ENCODE peak calls at places on chromosome 1, in nine cellular contexts. K is stomach, N is ascending aorta, P is IMR-90, X is left ventricle myocardium inferior, O is heart right ventricle, E is ovary, R is OCI-LY7, Z is aorta. F is an unnamed sample. For H3K9me3 and H3K4me1, the result is how much of the 10 kb centered on the place peaks cover.

GRCh38 chr1:7471836-7472235 is 299.3 kb upstream of the VAMP3 start:
- DNase-seq in K (no peak), N (no peak), P (peak), X (no peak), O (no peak), E (no peak), R (no peak), Z (no peak), F (no peak)

GRCh38 chr1:185627136-185627535 is 107.1 kb upstream of the HMCN1 start:
- DNase-seq in K (no peak), N (no peak), P (no peak), X (no peak), O (no peak), E (no peak), R (no peak), Z (no peak), F (no peak)

GRCh38 chr1:225677350-225678124 is 24.6 kb upstream of the ENAH start:
- DNase-seq in K (no peak), N (no peak), P (no peak), X (no peak), O (no peak), E (no peak), R (no peak), Z (no peak), F (no peak)

GRCh38 chr1:202623075-202623474 is 87.2 kb downstream of the SYT2 start:
- DNase-seq in K (no peak), N (no peak), P (peak), X (peak), O (peak), E (peak), R (no peak), Z (peak), F (no peak)

GRCh38 chr1:81548918-81549587 is 251.7 kb upstream of the ADGRL2 start:
- DNase-seq in K (no peak), N (no peak), P (no peak), X (no peak), O (no peak), E (no peak), R (no peak), Z (no peak), F (no peak)

GRCh38 chr1:112496290-112496689 is 12.5 kb upstream of the WNT2B start:
- DNase-seq in K (no peak), N (no peak), P (peak), X (no peak), O (no peak), E (no peak), R (no peak), Z (no peak), F (no peak)

GRCh38 chr1:14891991-14892390 is 261.6 kb upstream of the TMEM51 start:
- DNase-seq in K (no peak), N (no peak), P (no peak), X (no peak), O (no peak), E (no peak), R (no peak), Z (no peak), F (no peak)

GRCh38 chr1:38451541-38451993 is 405.0 kb upstream of the POU3F1 start:
- DNase-seq in K (no peak), N (no peak), P (peak), X (no peak), O (no peak), E (no peak), R (no peak), Z (no peak), F (no peak)

GRCh38 chr1:36859926-36860325 is 174.4 kb downstream of the GRIK3 start:
- DNase-seq in K (no peak), N (no peak), P (no peak), X (no peak), O (no peak), E (no peak), R (no peak), Z (no peak), F (no peak)

GRCh38 chr1:165857046-165857801 is 29.8 kb downstream of the UCK2 start:
- DNase-seq in K (no peak), N (no peak), P (peak), X (no peak), O (no peak), E (no peak), R (no peak), Z (no peak), F (no peak)

GRCh38 chr1:230400007-230400344 is 26.2 kb downstream of the PGBD5 start:
- DNase-seq in K (no peak), N (no peak), P (no peak), X (no peak), O (no peak), E (no peak), R (no peak), Z (no peak), F (no peak)

GRCh38 chr1:229452956-229453801 is 19.3 kb upstream of the ACTA1 start:
- DNase-seq in K (no peak), N (no peak), P (peak), X (no peak), O (no peak), E (no peak), R (peak), Z (no peak), F (no peak)

GRCh38 chr1:235910357-235911299 is 43.9 kb upstream of the LYST start:
- DNase-seq in K (peak), N (no peak), P (peak), X (no peak), O (no peak), E (no peak), R (no peak), Z (peak), F (no peak)

GRCh38 chr1:4004635-4005430 is 104.8 kb upstream of the C1orf174 start:
- DNase-seq in K (no peak), N (no peak), P (no peak), X (no peak), O (no peak), E (no peak), R (no peak), Z (no peak), F (no peak)

GRCh38 chr1:39250460-39251240 is 46.2 kb downstream of the MACF1 start:
- DNase-seq in K (no peak), N (no peak), P (peak), X (no peak), O (no peak), E (no peak), R (no peak), Z (no peak), F (no peak)

GRCh38 chr1:207393610-207394009 is 60.5 kb upstream of the CR2 start:
- DNase-seq in K (no peak), N (no peak), P (peak), X (no peak), O (no peak), E (no peak), R (no peak), Z (no peak), F (no peak)
- H3K27ac ChIP-seq in K (no peak), N (no peak), P (no peak), X (no peak), O (no peak), E (no peak), R (no peak), Z (no peak), F (no peak)

GRCh38 chr1:152328801-152329391 is 3.9 kb upstream of the FLG start:
- DNase-seq in K (no peak), N (no peak), P (no peak), X (no peak), O (no peak), E (no peak), R (no peak), Z (no peak), F (no peak)

DNA sequence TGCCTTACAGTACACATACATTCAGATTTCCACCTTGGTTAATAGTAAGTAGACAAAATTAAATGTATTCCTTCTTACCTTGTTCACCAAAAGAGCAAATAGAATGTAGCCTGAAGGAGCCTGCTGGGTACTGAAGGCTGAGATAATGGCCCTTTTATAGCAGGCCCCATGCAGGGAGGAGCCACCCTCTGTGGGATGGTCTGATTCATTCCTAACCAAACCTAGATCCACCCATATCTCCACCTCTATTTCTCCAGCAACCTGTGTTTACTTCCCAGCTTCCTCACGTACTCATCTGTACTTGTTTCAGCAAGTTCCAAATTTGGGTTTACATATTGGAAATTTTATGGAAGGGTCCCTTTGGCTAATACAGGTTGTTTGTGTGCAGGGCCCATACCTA is at the start of gene FLG:
- DNase-seq in K (no peak), N (no peak), P (no peak), X (no peak), O (no peak), E (no peak), R (no peak), Z (no peak), F (no peak)
- H3K9me3 ChIP-seq in K (under half), N (under half), P (under half), X (under half), O (under half), E (under half), R (under half), Z (under half), F (under half)

DNA sequence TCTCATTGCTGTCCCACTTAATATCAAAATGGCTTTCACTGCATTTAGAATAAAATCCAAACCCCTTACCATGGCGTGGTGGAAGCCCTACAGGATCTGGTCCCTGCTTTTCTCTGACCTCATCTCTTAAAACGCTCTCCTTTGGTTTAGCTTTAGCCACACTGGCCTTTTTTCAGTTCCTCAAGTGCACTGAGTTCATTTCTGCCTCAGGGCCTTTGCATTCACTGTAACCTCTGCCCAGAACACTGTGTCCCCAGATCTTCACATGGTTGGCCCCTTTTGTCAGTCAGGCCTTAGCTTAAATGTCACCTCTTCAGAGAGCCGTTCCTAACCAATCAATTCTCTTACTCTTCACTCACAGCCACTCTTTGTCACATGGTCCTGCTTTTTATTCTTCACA is 21.5 kb downstream of the BCL9 start:
- DNase-seq in K (no peak), N (no peak), P (no peak), X (no peak), O (no peak), E (no peak), R (no peak), Z (no peak), F (no peak)
- H3K4me1 ChIP-seq in K (under half), N (under half), P (under half), X (under half), O (under half), E (under half), R (under half), Z (under half), F (under half)

GRCh38 chr1:77536813-77537212 is 145.6 kb downstream of the ZZZ3 start:
- DNase-seq in K (no peak), N (no peak), P (peak), X (no peak), O (no peak), E (no peak), R (no peak), Z (no peak), F (no peak)
- H3K27ac ChIP-seq in K (no peak), N (no peak), P (peak), X (no peak), O (no peak), E (no peak), R (no peak), Z (no peak), F (no peak)